ENCODE peak calls at places on chromosomes 13 and 19, in eight cellular contexts. One of them, this sample, is unnamed.

GRCh38 chr19:16619456-16619855 is 8.5 kb downstream of the MED26 start:
- DNase-seq in cardiac muscle cell: no peak
- DNase-seq in right cardiac atrium: peak; percentile 71
- DNase-seq in uterus: no peak
- DNase-seq in kidney: no peak
- DNase-seq in adipocyte: no peak
- DNase-seq in OCI-LY7: no peak
- DNase-seq in neuronal stem cell: no peak
- DNase-seq in this sample: no peak

GRCh38 chr19:15379996-15380647 is 535 bp upstream of the AKAP8 start:
- DNase-seq in kidney: peak; percentile 91
- DNase-seq in cardiac muscle cell: peak; percentile 52
- DNase-seq in OCI-LY7: peak; percentile 46
- DNase-seq in neuronal stem cell: no peak
- DNase-seq in right cardiac atrium: peak; percentile 85
- DNase-seq in adipocyte: peak; percentile 54
- DNase-seq in uterus: no peak
- DNase-seq in this sample: peak; percentile 67

GRCh38 chr13:27283906-27284523 is 13.4 kb downstream of the RASL11A start:
- DNase-seq in uterus: no peak
- DNase-seq in neuronal stem cell: no peak
- DNase-seq in cardiac muscle cell: peak; percentile 44
- DNase-seq in right cardiac atrium: peak; percentile 60
- DNase-seq in adipocyte: peak; percentile 61
- DNase-seq in OCI-LY7: peak; percentile 53
- DNase-seq in kidney: no peak
- DNase-seq in this sample: no peak

GRCh38 chr19:42362891-42363440 is 27.1 kb downstream of the CNFN start:
- DNase-seq in kidney: no peak
- DNase-seq in cardiac muscle cell: no peak
- DNase-seq in uterus: no peak
- DNase-seq in right cardiac atrium: peak; percentile 27
- DNase-seq in adipocyte: no peak
- DNase-seq in neuronal stem cell: no peak
- DNase-seq in OCI-LY7: no peak
- DNase-seq in this sample: no peak

GRCh38 chr13:114035583-114036501 is 62.0 kb upstream of the C13orf46 start:
- DNase-seq in cardiac muscle cell: peak; percentile 26
- DNase-seq in adipocyte: no peak
- DNase-seq in neuronal stem cell: no peak
- DNase-seq in OCI-LY7: no peak
- DNase-seq in right cardiac atrium: peak; percentile 79
- DNase-seq in kidney: no peak
- DNase-seq in uterus: no peak
- DNase-seq in this sample: peak; percentile 37

GRCh38 chr19:45769821-45770191 is 754 bp upstream of the SIX5 start:
- DNase-seq in kidney: peak; percentile 89
- DNase-seq in uterus: peak; percentile 72
- DNase-seq in neuronal stem cell: no peak
- DNase-seq in right cardiac atrium: peak; percentile 78
- DNase-seq in adipocyte: peak; percentile 50
- DNase-seq in OCI-LY7: peak; percentile 70
- DNase-seq in cardiac muscle cell: no peak
- DNase-seq in this sample: no peak

GRCh38 chr13:51271528-51272070 is 49.4 kb downstream of the FAM124A start:
- DNase-seq in cardiac muscle cell: no peak
- DNase-seq in adipocyte: no peak
- DNase-seq in neuronal stem cell: no peak
- DNase-seq in OCI-LY7: no peak
- DNase-seq in right cardiac atrium: no peak
- DNase-seq in uterus: no peak
- DNase-seq in kidney: no peak
- DNase-seq in this sample: no peak

GRCh38 chr19:2444251-2445002 is 12.3 kb downstream of the LMNB2 start:
- DNase-seq in neuronal stem cell: no peak
- DNase-seq in adipocyte: no peak
- DNase-seq in kidney: no peak
- DNase-seq in OCI-LY7: no peak
- DNase-seq in right cardiac atrium: peak; percentile 48
- DNase-seq in cardiac muscle cell: no peak
- DNase-seq in uterus: no peak
- DNase-seq in this sample: no peak

GRCh38 chr13:73995752-73996151 is 138.5 kb downstream of the KLF12 start:
- DNase-seq in uterus: no peak
- DNase-seq in right cardiac atrium: peak; percentile 70
- DNase-seq in adipocyte: no peak
- DNase-seq in kidney: no peak
- DNase-seq in cardiac muscle cell: no peak
- DNase-seq in neuronal stem cell: no peak
- DNase-seq in OCI-LY7: no peak
- DNase-seq in this sample: no peak

GRCh38 chr19:54674021-54674617 is 11.3 kb downstream of the LILRB4 start:
- DNase-seq in right cardiac atrium: no peak
- DNase-seq in neuronal stem cell: no peak
- DNase-seq in OCI-LY7: peak; percentile 63
- DNase-seq in uterus: no peak
- DNase-seq in adipocyte: peak; percentile 53
- DNase-seq in kidney: no peak
- DNase-seq in cardiac muscle cell: peak; percentile 40
- DNase-seq in this sample: no peak

GRCh38 chr13:41428155-41428554 is 29.2 kb upstream of the RGCC start:
- DNase-seq in OCI-LY7: no peak
- DNase-seq in adipocyte: peak; percentile 9
- DNase-seq in right cardiac atrium: no peak
- DNase-seq in neuronal stem cell: peak; percentile 6
- DNase-seq in uterus: no peak
- DNase-seq in cardiac muscle cell: peak; percentile 2
- DNase-seq in kidney: no peak
- DNase-seq in this sample: no peak

GRCh38 chr13:27909378-27909777 is 10.4 kb upstream of the PDX1 start:
- DNase-seq in kidney: no peak
- DNase-seq in right cardiac atrium: no peak
- DNase-seq in cardiac muscle cell: no peak
- DNase-seq in uterus: no peak
- DNase-seq in adipocyte: no peak
- DNase-seq in OCI-LY7: no peak
- DNase-seq in neuronal stem cell: no peak
- DNase-seq in this sample: no peak

GRCh38 chr13:66803759-66804456 is 426.2 kb downstream of the PCDH9 start:
- DNase-seq in OCI-LY7: no peak
- DNase-seq in neuronal stem cell: no peak
- DNase-seq in right cardiac atrium: no peak
- DNase-seq in uterus: no peak
- DNase-seq in adipocyte: peak; percentile 20
- DNase-seq in kidney: no peak
- DNase-seq in cardiac muscle cell: no peak
- DNase-seq in this sample: no peak

GRCh38 chr13:62767473-62767872 is 1351.8 kb upstream of the PCDH20 start:
- DNase-seq in kidney: peak; percentile 55
- DNase-seq in OCI-LY7: no peak
- DNase-seq in uterus: no peak
- DNase-seq in neuronal stem cell: no peak
- DNase-seq in adipocyte: no peak
- DNase-seq in right cardiac atrium: peak; percentile 13
- DNase-seq in cardiac muscle cell: no peak
- DNase-seq in this sample: no peak

GRCh38 chr13:23292596-23292995 is 111.8 kb downstream of the SGCG start:
- DNase-seq in adipocyte: peak; percentile 51
- DNase-seq in cardiac muscle cell: peak; percentile 15
- DNase-seq in OCI-LY7: no peak
- DNase-seq in uterus: no peak
- DNase-seq in kidney: no peak
- DNase-seq in right cardiac atrium: no peak
- DNase-seq in neuronal stem cell: no peak
- DNase-seq in this sample: no peak

GRCh38 chr13:39951301-39951700 is 295.8 kb downstream of the COG6 start:
- DNase-seq in uterus: no peak
- DNase-seq in OCI-LY7: no peak
- DNase-seq in right cardiac atrium: no peak
- DNase-seq in kidney: no peak
- DNase-seq in adipocyte: no peak
- DNase-seq in cardiac muscle cell: no peak
- DNase-seq in neuronal stem cell: no peak
- DNase-seq in this sample: no peak

GRCh38 chr13:102191951-102192461 is 209.8 kb downstream of the FGF14 start:
- DNase-seq in right cardiac atrium: peak; percentile 30
- DNase-seq in kidney: no peak
- DNase-seq in OCI-LY7: no peak
- DNase-seq in cardiac muscle cell: peak; percentile 10
- DNase-seq in uterus: no peak
- DNase-seq in adipocyte: no peak
- DNase-seq in neuronal stem cell: peak; percentile 2
- DNase-seq in this sample: no peak

GRCh38 chr13:31947105-31947504 is 84.5 kb upstream of the FRY start:
- DNase-seq in neuronal stem cell: no peak
- DNase-seq in adipocyte: no peak
- DNase-seq in uterus: no peak
- DNase-seq in cardiac muscle cell: no peak
- DNase-seq in OCI-LY7: no peak
- DNase-seq in kidney: no peak
- DNase-seq in right cardiac atrium: no peak
- DNase-seq in this sample: no peak

GRCh38 chr13:66553391-66553790 is 676.7 kb downstream of the PCDH9 start:
- DNase-seq in adipocyte: peak; percentile 39
- DNase-seq in cardiac muscle cell: peak; percentile 15
- DNase-seq in uterus: no peak
- DNase-seq in OCI-LY7: no peak
- DNase-seq in kidney: no peak
- DNase-seq in right cardiac atrium: no peak
- DNase-seq in neuronal stem cell: no peak
- DNase-seq in this sample: no peak

GRCh38 chr13:49292742-49293498 is 45.2 kb downstream of the CDADC1 start:
- DNase-seq in cardiac muscle cell: peak; percentile 89
- DNase-seq in uterus: no peak
- DNase-seq in neuronal stem cell: no peak
- DNase-seq in right cardiac atrium: peak; percentile 89
- DNase-seq in kidney: no peak
- DNase-seq in OCI-LY7: no peak
- DNase-seq in adipocyte: no peak
- DNase-seq in this sample: no peak

GRCh38 chr13:102286326-102286725 is 115.5 kb downstream of the FGF14 start:
- DNase-seq in adipocyte: peak; percentile 4
- DNase-seq in kidney: no peak
- DNase-seq in neuronal stem cell: no peak
- DNase-seq in uterus: no peak
- DNase-seq in OCI-LY7: no peak
- DNase-seq in right cardiac atrium: no peak
- DNase-seq in cardiac muscle cell: peak; percentile 68
- DNase-seq in this sample: no peak

DNA sequence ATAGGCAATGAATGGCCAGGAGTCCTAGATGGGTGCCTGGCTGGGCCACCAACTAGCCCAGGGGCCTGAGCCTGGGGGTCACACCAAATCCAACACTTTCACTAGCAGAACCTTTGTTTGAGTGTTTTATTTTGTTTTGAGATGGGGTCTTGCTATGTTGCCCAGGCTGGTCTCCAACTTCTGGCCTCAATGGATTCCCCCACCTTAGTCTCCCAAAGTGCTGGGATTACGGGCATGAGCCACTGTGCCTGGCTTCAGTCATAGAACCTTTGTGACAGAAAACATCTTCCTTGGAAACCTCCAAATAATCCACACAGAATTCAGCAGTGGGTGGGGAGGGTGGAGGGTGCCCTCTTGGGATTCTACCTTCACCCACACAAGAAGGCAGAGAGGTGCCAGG is 6.1 kb downstream of the PRKACA start:
- DNase-seq in right cardiac atrium: no peak
- DNase-seq in OCI-LY7: no peak
- DNase-seq in cardiac muscle cell: no peak
- DNase-seq in kidney: no peak
- DNase-seq in neuronal stem cell: no peak
- DNase-seq in adipocyte: no peak
- DNase-seq in uterus: no peak
- DNase-seq in this sample: no peak
- H3K4me1 ChIP-seq in right cardiac atrium: peaks cover 15% of the 10 kb centered on the region
- H3K4me1 ChIP-seq in OCI-LY7: peaks cover 20% of the 10 kb centered on the region
- H3K4me1 ChIP-seq in cardiac muscle cell: peaks cover 27% of the 10 kb centered on the region
- H3K4me1 ChIP-seq in kidney: peaks cover 32% of the 10 kb centered on the region
- H3K4me1 ChIP-seq in neuronal stem cell: peaks cover under 1% of the 10 kb centered on the region
- H3K4me1 ChIP-seq in adipocyte: peaks cover 65% of the 10 kb centered on the region
- H3K4me1 ChIP-seq in uterus: peaks cover 29% of the 10 kb centered on the region
- H3K4me1 ChIP-seq in this sample: peaks cover 20% of the 10 kb centered on the region

GRCh38 chr19:29670255-29670654 is 5.0 kb downstream of the PLEKHF1 start:
- DNase-seq in uterus: no peak
- DNase-seq in cardiac muscle cell: no peak
- DNase-seq in adipocyte: no peak
- DNase-seq in OCI-LY7: no peak
- DNase-seq in neuronal stem cell: no peak
- DNase-seq in right cardiac atrium: no peak
- DNase-seq in kidney: no peak
- DNase-seq in this sample: peak; percentile 30
- H3K4me1 ChIP-seq in uterus: peaks cover 12% of the 10 kb centered on the region
- H3K4me1 ChIP-seq in cardiac muscle cell: peaks cover 9% of the 10 kb centered on the region
- H3K4me1 ChIP-seq in adipocyte: peaks cover 47% of the 10 kb centered on the region
- H3K4me1 ChIP-seq in OCI-LY7: peaks cover 49% of the 10 kb centered on the region
- H3K4me1 ChIP-seq in neuronal stem cell: peaks cover 13% of the 10 kb centered on the region
- H3K4me1 ChIP-seq in right cardiac atrium: peaks cover 13% of the 10 kb centered on the region
- H3K4me1 ChIP-seq in kidney: peaks cover 18% of the 10 kb centered on the region
- H3K4me1 ChIP-seq in this sample: peaks cover 20% of the 10 kb centered on the region

GRCh38 chr19:58566989-58567388 is 6.1 kb downstream of the MZF1 start:
- DNase-seq in neuronal stem cell: no peak
- DNase-seq in adipocyte: no peak
- DNase-seq in cardiac muscle cell: no peak
- DNase-seq in uterus: peak; percentile 3
- DNase-seq in OCI-LY7: no peak
- DNase-seq in right cardiac atrium: peak; percentile 27
- DNase-seq in kidney: peak; percentile 18
- DNase-seq in this sample: peak; percentile 15
- H3K4me1 ChIP-seq in neuronal stem cell: peaks cover 15% of the 10 kb centered on the region
- H3K4me1 ChIP-seq in adipocyte: peaks cover 19% of the 10 kb centered on the region
- H3K4me1 ChIP-seq in cardiac muscle cell: peaks cover 9% of the 10 kb centered on the region
- H3K4me1 ChIP-seq in uterus: peaks cover 16% of the 10 kb centered on the region
- H3K4me1 ChIP-seq in OCI-LY7: peaks cover 20% of the 10 kb centered on the region
- H3K4me1 ChIP-seq in right cardiac atrium: peaks cover 8% of the 10 kb centered on the region
- H3K4me1 ChIP-seq in kidney: peaks cover 18% of the 10 kb centered on the region
- H3K4me1 ChIP-seq in this sample: peaks cover 12% of the 10 kb centered on the region

GRCh38 chr13:46604226-46604968 is 51.4 kb downstream of the LRCH1 start:
- DNase-seq in cardiac muscle cell: no peak
- DNase-seq in OCI-LY7: no peak
- DNase-seq in uterus: no peak
- DNase-seq in adipocyte: no peak
- DNase-seq in right cardiac atrium: no peak
- DNase-seq in neuronal stem cell: no peak
- DNase-seq in kidney: no peak
- DNase-seq in this sample: no peak

GRCh38 chr13:46606915-46607413 is 54.0 kb downstream of the LRCH1 start:
- DNase-seq in cardiac muscle cell: no peak
- DNase-seq in kidney: no peak
- DNase-seq in uterus: no peak
- DNase-seq in adipocyte: no peak
- DNase-seq in neuronal stem cell: no peak
- DNase-seq in right cardiac atrium: no peak
- DNase-seq in OCI-LY7: no peak
- DNase-seq in this sample: no peak

GRCh38 chr13:46603165-46603603 is 50.2 kb downstream of the LRCH1 start:
- DNase-seq in right cardiac atrium: no peak
- DNase-seq in cardiac muscle cell: peak; percentile 44
- DNase-seq in kidney: no peak
- DNase-seq in OCI-LY7: peak; percentile 53
- DNase-seq in adipocyte: no peak
- DNase-seq in neuronal stem cell: no peak
- DNase-seq in uterus: no peak
- DNase-seq in this sample: no peak

GRCh38 chr13:46605824-46606554 is 53.0 kb downstream of the LRCH1 start:
- DNase-seq in right cardiac atrium: no peak
- DNase-seq in kidney: no peak
- DNase-seq in OCI-LY7: peak; percentile 61
- DNase-seq in cardiac muscle cell: no peak
- DNase-seq in neuronal stem cell: no peak
- DNase-seq in adipocyte: no peak
- DNase-seq in uterus: no peak
- DNase-seq in this sample: no peak

GRCh38 chr13:46605089-46605488 is 52.1 kb downstream of the LRCH1 start:
- DNase-seq in uterus: no peak
- DNase-seq in neuronal stem cell: no peak
- DNase-seq in cardiac muscle cell: no peak
- DNase-seq in OCI-LY7: no peak
- DNase-seq in adipocyte: no peak
- DNase-seq in kidney: no peak
- DNase-seq in right cardiac atrium: no peak
- DNase-seq in this sample: no peak
- H3K4me1 ChIP-seq in uterus: no peaks in the 10 kb centered on the region
- H3K4me1 ChIP-seq in neuronal stem cell: no peaks in the 10 kb centered on the region
- H3K4me1 ChIP-seq in cardiac muscle cell: peaks cover 36% of the 10 kb centered on the region
- H3K4me1 ChIP-seq in OCI-LY7: peaks cover 92% of the 10 kb centered on the region
- H3K4me1 ChIP-seq in adipocyte: peaks cover 30% of the 10 kb centered on the region
- H3K4me1 ChIP-seq in kidney: peaks cover 45% of the 10 kb centered on the region
- H3K4me1 ChIP-seq in right cardiac atrium: peaks cover 20% of the 10 kb centered on the region
- H3K4me1 ChIP-seq in this sample: peaks cover 13% of the 10 kb centered on the region